ENCODE peak calls at places on chromosomes 5 and 9, in seven cellular contexts. H, Y, X, F, S, U and T are unnamed samples.

GRCh38 chr9:27519466-27520465 is 4.3 kb upstream of the IFNK start:
- DNase-seq in S (peak), U (no peak), X (peak), Y (no peak), H (no peak), F (peak), T (no peak)

GRCh38 chr9:122356627-122357026 is 14.2 kb upstream of the PTGS1 start:
- DNase-seq in H (no peak), S (no peak), F (no peak), U (no peak), Y (no peak), X (no peak), T (no peak)

GRCh38 chr5:92163906-92164305 is 780.8 kb upstream of the ARRDC3 start:
- DNase-seq in X (no peak), H (no peak), Y (no peak), F (no peak), U (no peak), S (no peak), T (no peak)

GRCh38 chr5:171307843-171308452 is 1.1 kb upstream of the TLX3 start:
- DNase-seq in Y (no peak), X (no peak), F (no peak), U (no peak), S (no peak), H (no peak), T (no peak)

GRCh38 chr5:9468070-9468388 is 77.8 kb downstream of the SEMA5A start:
- DNase-seq in S (peak), U (peak), X (peak), Y (no peak), H (no peak), F (peak), T (peak)

GRCh38 chr5:134574521-134574920 is 49.1 kb downstream of the JADE2 start:
- DNase-seq in S (no peak), H (no peak), U (no peak), Y (peak), X (no peak), F (no peak), T (no peak)

GRCh38 chr5:6574537-6574936 is 58.3 kb downstream of the NSUN2 start:
- DNase-seq in Y (no peak), F (no peak), S (no peak), X (no peak), U (no peak), H (no peak), T (no peak)

GRCh38 chr5:132662925-132663770 is 5.2 kb downstream of the IL13 start:
- DNase-seq in X (no peak), Y (no peak), H (peak), U (no peak), S (no peak), F (peak), T (no peak)

GRCh38 chr5:174140452-174140851 is 94.9 kb downstream of the NSG2 start:
- DNase-seq in U (no peak), Y (no peak), X (peak), S (no peak), F (no peak), H (no peak), T (no peak)

GRCh38 chr9:87713278-87713989 is 12.5 kb upstream of the CTSL start:
- DNase-seq in U (peak), F (peak), S (peak), H (no peak), X (peak), Y (peak), T (peak)

GRCh38 chr5:36619012-36619635 is 12.7 kb downstream of the SLC1A3 start:
- DNase-seq in H (no peak), X (peak), S (peak), U (no peak), F (no peak), Y (no peak), T (no peak)

GRCh38 chr5:179263391-179264052 is 81.7 kb downstream of the ADAMTS2 start:
- DNase-seq in F (no peak), S (no peak), X (no peak), H (no peak), U (no peak), Y (peak), T (no peak)

GRCh38 chr5:75681125-75681830 is 36.0 kb downstream of the POC5 start:
- DNase-seq in F (peak), U (peak), H (no peak), S (peak), Y (no peak), X (peak), T (no peak)

GRCh38 chr5:53779541-53779981 is 219.1 kb downstream of the NDUFS4 start:
- DNase-seq in U (peak), H (no peak), Y (peak), S (peak), F (peak), X (peak), T (no peak)